ENCODE peak calls at places on chromosomes 5 and 9, in five cellular contexts. O is WERI-Rb-1, I is HFFc6, B is mesothelial cell of epicardium, U is glutamatergic neuron. W is an unnamed sample.

GRCh38 chr9:37693265-37693664 is 42.5 kb downstream of the FRMPD1 start:
- DNase-seq in I (peak), B (no peak), U (no peak), O (no peak), W (no peak)

GRCh38 chr9:92257327-92257726 is 36.2 kb downstream of the IARS1 start:
- DNase-seq in U (no peak), B (no peak), O (no peak), I (no peak), W (no peak)

GRCh38 chr5:43042626-43043399 is 2.7 kb upstream of the ANXA2R start:
- DNase-seq in I (peak), U (peak), O (no peak), B (no peak), W (no peak)

GRCh38 chr5:39340486-39340885 is 23.8 kb downstream of the C9 start:
- DNase-seq in O (no peak), U (no peak), B (no peak), I (no peak), W (no peak)

GRCh38 chr5:128644863-128645262 is 106.8 kb upstream of the FBN2 start:
- DNase-seq in O (no peak), I (peak), B (no peak), U (no peak), W (no peak)

GRCh38 chr5:55226027-55226933 is 835 bp downstream of the MCIDAS start:
- DNase-seq in U (peak), B (peak), O (peak), I (peak), W (no peak)

GRCh38 chr5:135824541-135825041 is 9.9 kb upstream of the SLC25A48 start:
- DNase-seq in U (no peak), B (no peak), I (no peak), O (no peak), W (no peak)

GRCh38 chr5:57817924-57818323 is 335.3 kb upstream of the ACTBL2 start:
- DNase-seq in I (no peak), B (no peak), O (no peak), U (no peak), W (no peak)

GRCh38 chr5:123811771-123812170 is 299.8 kb downstream of the CSNK1G3 start:
- DNase-seq in B (no peak), I (no peak), O (no peak), U (no peak), W (no peak)

GRCh38 chr9:82553654-82554366 is 509.1 kb downstream of the RASEF start:
- DNase-seq in I (no peak), U (no peak), O (no peak), B (no peak), W (no peak)

GRCh38 chr9:129783516-129784361 is 19.2 kb upstream of the TOR1B start:
- DNase-seq in U (peak), B (peak), O (peak), I (peak), W (peak)

GRCh38 chr5:154138701-154139100 is 51.8 kb upstream of the GALNT10 start:
- DNase-seq in O (no peak), U (no peak), B (no peak), I (no peak), W (no peak)

GRCh38 chr5:79612667-79613190 is 488 bp downstream of the TENT2 start:
- DNase-seq in O (no peak), U (no peak), B (no peak), I (no peak), W (no peak)

GRCh38 chr5:102681403-102681983 is 73.6 kb upstream of the PAM start:
- DNase-seq in U (peak), I (peak), B (no peak), O (peak), W (peak)

GRCh38 chr5:9467199-9468069 is 78.4 kb downstream of the SEMA5A start:
- DNase-seq in O (no peak), I (no peak), B (no peak), U (no peak), W (no peak)

GRCh38 chr5:155711882-155712281 is 615.1 kb upstream of the SGCD start:
- DNase-seq in U (no peak), O (no peak), B (no peak), I (no peak), W (no peak)

GRCh38 chr9:38035873-38036272 is 33.2 kb downstream of the SHB start:
- DNase-seq in B (no peak), U (no peak), O (no peak), I (peak), W (no peak)

GRCh38 chr5:172640822-172641358 is at the start of gene NEURL1B:
- DNase-seq in B (peak), I (peak), O (peak), U (peak), W (no peak)

GRCh38 chr9:36772449-36773370 is 200.0 kb downstream of the MELK start:
- DNase-seq in B (no peak), O (peak), U (no peak), I (peak), W (no peak)

GRCh38 chr9:121454972-121455371 is 44.7 kb downstream of the GGTA1 start:
- DNase-seq in U (no peak), I (no peak), B (no peak), O (no peak), W (no peak)

GRCh38 chr5:91419571-91420537 is 36.7 kb upstream of the ARRDC3 start:
- DNase-seq in B (peak), O (peak), U (peak), I (peak), W (peak)

GRCh38 chr9:96636368-96636767 is 16.7 kb upstream of the CDC14B start:
- DNase-seq in U (no peak), B (no peak), O (no peak), I (no peak), W (no peak)

GRCh38 chr5:77851229-77852067 is 75.3 kb upstream of the TBCA start:
- DNase-seq in B (no peak), I (no peak), O (no peak), U (peak), W (no peak)

GRCh38 chr5:75706775-75707174 is 10.5 kb downstream of the POC5 start:
- DNase-seq in B (no peak), O (no peak), U (no peak), I (no peak), W (no peak)

GRCh38 chr9:77175152-77175551 is 2.2 kb upstream of the VPS13A start:
- DNase-seq in O (no peak), B (no peak), I (no peak), U (no peak), W (no peak)

GRCh38 chr5:79202076-79202475 is 33.9 kb upstream of the JMY start:
- DNase-seq in I (peak), U (no peak), O (no peak), B (no peak), W (no peak)

GRCh38 chr9:26053954-26054353 is 375.7 kb upstream of the TUSC1 start:
- DNase-seq in O (no peak), B (no peak), I (no peak), U (no peak), W (no peak)

GRCh38 chr5:1509346-1510085 is 14.2 kb downstream of the LPCAT1 start:
- DNase-seq in U (peak), O (peak), B (no peak), I (no peak), W (peak)

GRCh38 chr5:114957384-114957783 is 212.3 kb downstream of the TRIM36 start:
- DNase-seq in I (no peak), U (no peak), B (no peak), O (no peak), W (no peak)

GRCh38 chr9:76521906-76522305 is 62.9 kb downstream of the GCNT1 start:
- DNase-seq in O (no peak), U (no peak), B (no peak), I (no peak), W (no peak)

GRCh38 chr9:136110082-136111061 is 8.3 kb downstream of the TMEM250 start:
- DNase-seq in O (peak), U (no peak), I (no peak), B (no peak), W (no peak)
- TF ChIP-seq CTCF in O (peak), U (no peak), I (peak), B (no peak), W (no peak)

GRCh38 chr9:35226685-35227084 is 64.9 kb downstream of the UNC13B start:
- DNase-seq in B (no peak), I (no peak), O (no peak), U (no peak), W (no peak)
- TF ChIP-seq CTCF in B (no peak), I (no peak), O (no peak), U (no peak), W (no peak)

GRCh38 chr9:126804198-126804695 is 593 bp upstream of the ZBTB43 start:
- DNase-seq in U (no peak), B (no peak), I (no peak), O (no peak), W (no peak)

GRCh38 chr9:126804696-126805545 is at the start of gene ZBTB43:
- DNase-seq in I (peak), U (peak), O (peak), B (peak), W (peak)

GRCh38 chr9:126802343-126803059 is 2.3 kb upstream of the ZBTB43 start:
- DNase-seq in O (no peak), B (no peak), I (no peak), U (no peak), W (no peak)

GRCh38 chr9:126806336-126806735 is 1.5 kb downstream of the ZBTB43 start:
- DNase-seq in B (no peak), O (no peak), U (no peak), I (no peak), W (no peak)

GRCh38 chr9:126805546-126806262 is 864 bp downstream of the ZBTB43 start:
- DNase-seq in O (peak), B (no peak), U (peak), I (peak), W (peak)
- TF ChIP-seq CTCF in O (no peak), B (no peak), U (no peak), I (no peak), W (no peak)

GRCh38 chr9:89236955-89237573 is 58.4 kb upstream of the SHC3 start:
- DNase-seq in I (no peak), U (no peak), B (no peak), O (no peak), W (no peak)

GRCh38 chr9:89234186-89234585 is 55.6 kb upstream of the SHC3 start:
- DNase-seq in B (no peak), O (no peak), I (no peak), U (no peak), W (no peak)

DNA sequence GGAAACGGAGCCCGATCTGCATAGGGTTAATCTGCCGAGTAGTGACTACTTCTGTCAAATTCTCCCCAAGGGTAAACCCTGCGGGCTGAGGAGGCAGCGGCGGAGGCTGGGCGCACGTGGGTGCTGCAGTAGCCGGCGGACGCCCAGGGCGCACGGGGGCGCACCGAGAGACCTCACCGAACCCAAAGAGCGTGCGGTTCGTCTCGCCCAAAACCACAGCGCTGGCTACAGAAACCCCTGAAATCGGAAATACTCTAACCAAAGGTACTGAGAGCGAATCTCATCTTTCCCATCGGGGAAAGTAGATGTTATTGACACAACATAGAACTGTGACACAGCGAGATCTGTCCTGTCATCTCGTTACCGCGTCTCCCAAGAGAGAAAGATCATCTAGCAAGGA is 56.0 kb upstream of the SHC3 start:
- DNase-seq in U (peak), I (no peak), O (peak), B (no peak), W (no peak)
- TF ChIP-seq CTCF in U (no peak), I (peak), O (peak), B (no peak), W (no peak)

W was measured in omental fat pad.